ENCODE peak calls at places on chromosomes 3 and 15, in six cellular contexts. X, G, A, E, Q and N are unnamed samples. For H3K9me3, the result is how much of the 10 kb centered on the place peaks cover.

GRCh38 chr3:187025656-187026320 is 95.5 kb downstream of the ST6GAL1 start:
- DNase-seq in Q (no peak), E (no peak), X (no peak), A (no peak), G (no peak), N (no peak)

GRCh38 chr15:45157974-45158373 is 28.2 kb downstream of the DUOX1 start:
- DNase-seq in A (no peak), Q (no peak), G (peak), X (peak), E (peak), N (peak)

GRCh38 chr3:63654931-63655330 is 2.5 kb downstream of the SNTN start:
- DNase-seq in Q (no peak), E (no peak), A (no peak), X (no peak), G (peak), N (no peak)

GRCh38 chr15:63752075-63752684 is 81.6 kb downstream of the HERC1 start:
- DNase-seq in A (peak), Q (no peak), G (peak), E (peak), X (peak), N (no peak)

GRCh38 chr15:49751191-49751590 is 130.3 kb downstream of the DTWD1 start:
- DNase-seq in Q (no peak), A (no peak), G (no peak), X (no peak), E (no peak), N (no peak)

GRCh38 chr3:127637546-127637945 is 8.6 kb downstream of the PODXL2 start:
- DNase-seq in G (no peak), E (no peak), Q (no peak), A (no peak), X (no peak), N (no peak)

GRCh38 chr3:161274691-161275298 is 53.7 kb downstream of the NMD3 start:
- DNase-seq in X (peak), Q (peak), E (peak), A (peak), G (peak), N (no peak)

GRCh38 chr3:43995929-43996378 is 245.7 kb upstream of the TOPAZ1 start:
- DNase-seq in E (no peak), A (no peak), X (peak), G (no peak), Q (peak), N (peak)

GRCh38 chr3:95254771-95255170 is 1191.9 kb downstream of the NSUN3 start:
- DNase-seq in X (no peak), E (no peak), Q (no peak), A (no peak), G (no peak), N (no peak)

GRCh38 chr3:34022147-34022546 is 223.7 kb downstream of the PDCD6IP start:
- DNase-seq in A (no peak), E (no peak), X (no peak), Q (no peak), G (no peak), N (no peak)

GRCh38 chr3:55897573-55898224 is 410.6 kb upstream of the WNT5A start:
- DNase-seq in A (no peak), X (peak), G (peak), Q (no peak), E (peak), N (no peak)

GRCh38 chr3:86771741-86772512 is 219.0 kb downstream of the VGLL3 start:
- DNase-seq in Q (no peak), G (no peak), X (no peak), E (no peak), A (no peak), N (no peak)
- H2AFZ ChIP-seq in Q (no peak), G (no peak), X (peak), E (no peak), A (no peak), N (peak)

GRCh38 chr3:11022115-11022514 is 29.6 kb downstream of the SLC6A1 start:
- DNase-seq in X (no peak), E (no peak), G (no peak), A (no peak), Q (no peak), N (no peak)
- H3K27ac ChIP-seq in X (no peak), E (no peak), G (no peak), A (no peak), Q (no peak), N (no peak)

DNA sequence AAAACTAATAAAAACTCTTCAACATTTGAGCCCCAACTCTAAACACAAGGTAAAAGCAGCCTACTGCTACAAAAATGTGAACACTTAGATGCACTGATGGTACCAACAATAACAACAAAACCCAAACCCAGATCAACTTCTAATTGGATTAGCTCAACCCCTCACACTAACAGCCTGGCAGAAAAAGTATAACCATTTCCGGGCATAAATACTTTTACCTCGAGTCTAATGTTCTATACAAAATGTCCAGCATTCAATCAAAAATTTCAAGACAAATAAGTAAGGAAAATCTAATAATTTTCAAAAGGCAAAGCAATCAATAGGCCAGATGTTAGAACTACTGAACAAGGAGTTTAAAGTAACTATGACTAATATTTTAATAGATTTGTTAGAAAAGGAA is 303.3 kb downstream of the ARRDC4 start:
- DNase-seq in E (no peak), G (no peak), Q (no peak), X (no peak), A (no peak), N (no peak)
- H3K9me3 ChIP-seq in E (under half), G (under half), Q (under half), X (under half), A (under half), N (under half)

DNA sequence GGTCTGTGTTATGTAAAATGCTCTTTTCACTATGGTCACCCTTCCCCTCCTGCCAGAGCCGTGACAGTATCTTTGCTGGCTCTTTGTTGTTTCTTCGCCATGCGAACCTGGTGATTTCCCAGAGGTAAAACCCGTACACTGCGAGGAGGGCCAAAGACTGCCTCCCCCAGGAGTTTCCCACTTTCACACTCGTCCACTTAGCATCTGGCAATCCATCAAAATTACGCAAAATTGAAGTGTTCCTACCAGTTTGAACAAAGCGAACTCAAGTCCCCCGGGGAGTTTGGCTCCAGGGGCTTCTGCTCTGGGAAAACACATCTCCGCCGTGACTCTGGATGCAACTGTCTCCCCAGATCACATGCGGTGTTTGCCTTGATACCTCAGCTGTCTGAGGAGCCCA is 239.9 kb downstream of the FAM43A start:
- DNase-seq in X (no peak), A (no peak), E (no peak), Q (no peak), G (no peak), N (no peak)
- H2AFZ ChIP-seq in X (peak), A (no peak), E (no peak), Q (no peak), G (no peak), N (no peak)

DNA sequence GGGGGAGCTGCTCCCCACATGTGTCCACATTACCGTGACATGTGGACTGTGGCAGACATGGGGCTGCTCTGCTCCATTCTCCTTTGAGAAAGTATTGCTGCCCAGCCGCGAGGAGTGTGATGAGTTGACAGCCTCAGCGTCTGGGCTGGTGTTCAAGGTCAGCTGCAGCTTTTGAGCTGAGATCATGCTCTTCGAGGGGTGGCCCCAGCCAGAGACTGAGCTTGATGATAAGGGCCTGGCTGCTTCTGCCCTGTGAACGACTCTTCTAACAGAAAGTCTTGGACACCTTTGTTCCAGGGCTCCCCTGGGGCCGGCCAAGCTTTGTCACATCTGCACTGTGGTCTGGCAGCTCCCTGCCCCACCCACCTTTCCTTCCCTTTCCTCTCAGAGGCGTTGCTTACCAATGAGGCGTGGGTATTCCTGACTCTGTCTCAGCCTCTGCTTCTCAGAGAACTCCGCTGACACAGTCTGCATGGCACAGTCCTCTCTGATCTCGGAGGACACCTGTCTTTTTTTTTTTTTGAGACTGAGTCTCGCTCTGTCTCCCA is 86.6 kb downstream of the CHRD start:
- DNase-seq in Q (no peak), E (peak), A (no peak), X (peak), G (peak), N (no peak)
- H3K27ac ChIP-seq in Q (no peak), E (no peak), A (no peak), X (no peak), G (no peak), N (no peak)

GRCh38 chr3:136919799-136920580 is 37.8 kb upstream of the IL20RB start:
- DNase-seq in E (no peak), X (no peak), A (no peak), G (peak), Q (no peak), N (peak)

GRCh38 chr3:136916200-136916599 is 41.6 kb upstream of the IL20RB start:
- DNase-seq in E (no peak), A (no peak), Q (no peak), X (no peak), G (no peak), N (no peak)

GRCh38 chr3:136913168-136913567 is 44.6 kb upstream of the IL20RB start:
- DNase-seq in A (no peak), Q (no peak), E (no peak), G (no peak), X (no peak), N (no peak)

GRCh38 chr3:136910697-136911096 is 47.1 kb upstream of the IL20RB start:
- DNase-seq in E (no peak), G (peak), Q (no peak), A (no peak), X (no peak), N (no peak)

GRCh38 chr3:136914739-136915138 is 43.0 kb upstream of the IL20RB start:
- DNase-seq in E (no peak), X (no peak), Q (no peak), A (no peak), G (no peak), N (no peak)
- H3K9me3 ChIP-seq in E (under half), X (under half), Q (under half), A (under half), G (under half), N (under half)

GRCh38 chr3:105913616-105914015 is 44.8 kb upstream of the CBLB start:
- DNase-seq in A (no peak), E (no peak), G (no peak), X (no peak), Q (no peak), N (no peak)
- H2AFZ ChIP-seq in A (no peak), E (peak), G (no peak), X (no peak), Q (no peak), N (no peak)